ENCODE peak calls at places on chromosomes 1 and 21, in five cellular contexts. Q, M, R, N and P are unnamed samples.

GRCh38 chr1:28365864-28366263 is 3.7 kb upstream of the PHACTR4 start:
- DNase-seq in Q (no peak), M (no peak), R (no peak), N (no peak), P (no peak)

GRCh38 chr21:15943009-15943666 is 213.4 kb downstream of the USP25 start:
- DNase-seq in Q (no peak), M (no peak), R (peak; percentile 4), N (no peak), P (no peak)

GRCh38 chr1:97864615-97865014 is 56.2 kb downstream of the DPYD start:
- DNase-seq in Q (no peak), M (no peak), R (no peak), N (no peak), P (no peak)

GRCh38 chr1:168603501-168604107 is 27.2 kb downstream of the XCL1 start:
- DNase-seq in Q (peak; percentile 84), M (peak; percentile 82), R (peak; percentile 45), N (peak; percentile 86), P (peak; percentile 70)

GRCh38 chr1:103457856-103458255 is 67.6 kb upstream of the RNPC3 start:
- DNase-seq in Q (peak; percentile 83), M (no peak), R (no peak), N (peak; percentile 41), P (no peak)

GRCh38 chr1:48572632-48573258 is 100.7 kb upstream of the SPATA6 start:
- DNase-seq in Q (peak; percentile 90), M (peak; percentile 80), R (peak; percentile 23), N (peak; percentile 93), P (peak; percentile 12)

GRCh38 chr1:41503507-41504125 is 19.1 kb upstream of the EDN2 start:
- DNase-seq in Q (peak; percentile 65), M (no peak), R (no peak), N (no peak), P (no peak)

GRCh38 chr21:29893687-29894086 is 46.1 kb downstream of the GRIK1 start:
- DNase-seq in Q (no peak), M (no peak), R (no peak), N (no peak), P (no peak)

GRCh38 chr21:28396421-28396820 is 596.3 kb downstream of the LTN1 start:
- DNase-seq in Q (no peak), M (no peak), R (no peak), N (no peak), P (no peak)

GRCh38 chr1:2050793-2051682 is 827 bp downstream of the PRKCZ start:
- DNase-seq in Q (peak; percentile 33), M (no peak), R (no peak), N (no peak), P (no peak)

GRCh38 chr1:31725777-31726535 is 22.1 kb upstream of the COL16A1 start:
- DNase-seq in Q (no peak), M (no peak), R (no peak), N (no peak), P (no peak)

GRCh38 chr1:7873801-7874795 is 21.2 kb upstream of the UTS2 start:
- DNase-seq in Q (no peak), M (no peak), R (no peak), N (no peak), P (no peak)

GRCh38 chr21:28944296-28944695 is 48.4 kb downstream of the LTN1 start:
- DNase-seq in Q (peak; percentile 16), M (no peak), R (peak; percentile 15), N (no peak), P (peak; percentile 12)

GRCh38 chr1:227888404-227889046 is 59.2 kb downstream of the WNT9A start:
- DNase-seq in Q (no peak), M (peak; percentile 44), R (no peak), N (no peak), P (no peak)

GRCh38 chr1:157312270-157312812 is 174.1 kb upstream of the ETV3 start:
- DNase-seq in Q (peak; percentile 21), M (no peak), R (no peak), N (no peak), P (no peak)

GRCh38 chr1:202146279-202146678 is 1.7 kb upstream of the ARL8A start:
- DNase-seq in Q (no peak), M (no peak), R (no peak), N (no peak), P (no peak)

GRCh38 chr1:116127848-116128540 is 16.8 kb downstream of the MAB21L3 start:
- DNase-seq in Q (no peak), M (no peak), R (no peak), N (no peak), P (no peak)

GRCh38 chr1:203467550-203467921 is 8.1 kb upstream of the PRELP start:
- DNase-seq in Q (no peak), M (no peak), R (no peak), N (no peak), P (no peak)

GRCh38 chr1:70353641-70354331 is 736 bp downstream of the ANKRD13C start:
- DNase-seq in Q (peak; percentile 51), M (no peak), R (peak; percentile 74), N (no peak), P (peak; percentile 93)

GRCh38 chr1:39505289-39505688 is 13.9 kb downstream of the BMP8A start:
- DNase-seq in Q (no peak), M (no peak), R (no peak), N (no peak), P (no peak)

GRCh38 chr1:72003092-72003491 is 279.2 kb downstream of the NEGR1 start:
- DNase-seq in Q (no peak), M (no peak), R (no peak), N (no peak), P (no peak)

GRCh38 chr1:110948038-110948810 is 15.5 kb downstream of the LRIF1 start:
- DNase-seq in Q (peak; percentile 5), M (no peak), R (peak; percentile 51), N (no peak), P (peak; percentile 4)

GRCh38 chr21:25837545-25838263 is 102.9 kb downstream of the GABPA start:
- DNase-seq in Q (no peak), M (no peak), R (peak; percentile 89), N (no peak), P (peak; percentile 55)

GRCh38 chr1:201169203-201169602 is 14.9 kb upstream of the TMEM9 start:
- DNase-seq in Q (no peak), M (no peak), R (no peak), N (no peak), P (no peak)

GRCh38 chr1:168613689-168614655 is 37.6 kb downstream of the XCL1 start:
- DNase-seq in Q (peak; percentile 2), M (no peak), R (no peak), N (no peak), P (peak; percentile 68)

GRCh38 chr21:15000076-15000475 is 64.7 kb downstream of the NRIP1 start:
- DNase-seq in Q (no peak), M (no peak), R (peak; percentile 68), N (no peak), P (peak; percentile 49)

GRCh38 chr1:1891349-1892078 is 627 bp upstream of the GNB1 start:
- DNase-seq in Q (peak; percentile 67), M (no peak), R (peak; percentile 45), N (peak; percentile 69), P (peak; percentile 79)

GRCh38 chr1:163974120-163974519 is 584.9 kb upstream of the PBX1 start:
- DNase-seq in Q (no peak), M (no peak), R (no peak), N (no peak), P (no peak)

GRCh38 chr1:44154049-44154448 is 12.6 kb upstream of the KLF18 start:
- DNase-seq in Q (peak; percentile 82), M (peak; percentile 23), R (no peak), N (no peak), P (no peak)

GRCh38 chr1:186648606-186649005 is 31.6 kb downstream of the PTGS2 start:
- DNase-seq in Q (no peak), M (no peak), R (no peak), N (no peak), P (no peak)

GRCh38 chr1:147722114-147722513 is 38.3 kb downstream of the GJA5 start:
- DNase-seq in Q (peak; percentile 90), M (no peak), R (no peak), N (peak; percentile 73), P (no peak)

GRCh38 chr1:22618056-22618455 is 18.4 kb upstream of the C1QA start:
- DNase-seq in Q (no peak), M (no peak), R (no peak), N (no peak), P (no peak)

GRCh38 chr1:41957568-41957967 is 38.8 kb upstream of the HIVEP3 start:
- DNase-seq in Q (no peak), M (no peak), R (peak; percentile 75), N (no peak), P (no peak)

GRCh38 chr1:236301958-236302335 is 20.2 kb upstream of the ERO1B start:
- DNase-seq in Q (no peak), M (no peak), R (no peak), N (no peak), P (no peak)

GRCh38 chr1:53783056-53783455 is 44.1 kb upstream of the GLIS1 start:
- DNase-seq in Q (no peak), M (no peak), R (peak; percentile 52), N (no peak), P (no peak)

GRCh38 chr1:171948491-171948890 is 107.2 kb downstream of the DNM3 start:
- DNase-seq in Q (peak; percentile 43), M (no peak), R (peak; percentile 5), N (no peak), P (peak; percentile 17)

GRCh38 chr1:186094170-186094569 is 280.9 kb downstream of the TPR start:
- DNase-seq in Q (peak; percentile 55), M (no peak), R (peak; percentile 76), N (no peak), P (peak; percentile 59)

DNA sequence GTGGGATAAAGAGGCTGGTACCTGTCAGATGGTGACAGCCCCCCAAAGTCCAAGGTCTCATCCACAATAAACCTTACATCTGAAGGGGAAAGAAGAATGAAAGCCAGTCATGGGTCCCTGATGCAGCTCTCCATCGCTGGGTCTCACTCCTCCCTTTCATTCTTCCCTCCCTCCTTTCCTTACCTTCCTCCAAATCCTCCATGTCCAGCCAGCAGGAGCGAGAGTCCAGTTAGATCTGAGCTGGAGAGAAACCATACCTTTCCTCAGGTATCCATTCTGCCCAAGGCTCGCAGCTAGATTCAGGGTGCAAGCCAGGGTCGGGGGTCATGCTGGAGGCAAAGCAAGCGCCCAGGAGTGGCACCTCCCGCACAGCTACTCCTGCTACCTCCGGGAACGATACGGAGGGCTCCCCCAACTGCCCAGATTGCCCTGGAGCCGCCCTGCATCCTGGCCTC is 421 bp downstream of the PSRC1 start:
- DNase-seq in Q (no peak), M (no peak), R (no peak), N (no peak), P (no peak)
- H4K8ac ChIP-seq in Q (no peak overlapping the region), M (no peak overlapping the region), R (peak overlapping the region; percentile 32), N (no peak overlapping the region), P (peak overlapping the region; percentile 31)

GRCh38 chr21:32134441-32135159 is 144.2 kb downstream of the MIS18A start:
- DNase-seq in Q (no peak), M (peak; percentile 33), R (no peak), N (peak; percentile 24), P (no peak)
- H3K18ac ChIP-seq in Q (no peak overlapping the region), M (no peak overlapping the region), R (no peak overlapping the region), N (no peak overlapping the region), P (no peak overlapping the region)

GRCh38 chr1:23800396-23801337 is at the start of gene GALE:
- DNase-seq in Q (peak; percentile 89), M (peak; percentile 84), R (peak; percentile 92), N (peak; percentile 90), P (peak; percentile 95)
- H2BK15ac ChIP-seq in Q (no peak within 1 kb of the TSS), M (peak within 1 kb of the TSS; percentile 72), R (peak within 1 kb of the TSS; percentile 74), N (no peak within 1 kb of the TSS), P (peak within 1 kb of the TSS; percentile 71)

DNA sequence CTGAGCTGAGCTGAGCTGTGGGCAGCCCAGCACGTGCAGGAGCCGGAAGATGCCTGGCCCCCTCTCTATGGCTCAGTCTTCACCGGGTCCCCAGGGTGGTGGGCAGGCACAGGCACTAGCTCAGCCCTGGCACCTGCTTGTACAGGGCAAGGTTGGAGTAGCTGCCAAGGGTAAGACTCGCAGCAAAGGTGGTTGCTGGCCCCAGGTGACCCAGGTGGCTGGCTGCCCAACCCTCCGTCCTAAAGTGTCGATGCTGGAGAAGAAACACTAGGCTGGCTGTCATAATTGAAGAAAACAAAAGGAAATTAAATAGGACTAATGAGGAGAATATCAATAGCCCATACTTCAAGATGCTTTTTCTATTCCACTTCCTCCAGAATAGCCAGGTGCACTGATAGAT is 77.1 kb upstream of the ACTL8 start:
- DNase-seq in Q (no peak), M (no peak), R (no peak), N (no peak), P (no peak)
- H4K8ac ChIP-seq in Q (no peak overlapping the region), M (no peak overlapping the region), R (no peak overlapping the region), N (no peak overlapping the region), P (no peak overlapping the region)